ENCODE peak calls at places on chromosomes 16 and 17, in nine cellular contexts. D, C, E, P, T, R, U, F and W are unnamed samples.

GRCh38 chr16:71258371-71258770 is 27.8 kb upstream of the HYDIN start:
- DNase-seq in D (no peak), C (no peak), E (no peak), P (no peak), T (peak; percentile 17), R (no peak), U (peak; percentile 2), F (no peak), W (no peak)

GRCh38 chr16:27242868-27243590 is 25.5 kb downstream of the NSMCE1 start:
- DNase-seq in D (no peak), C (peak; percentile 49), E (peak; percentile 88), P (peak; percentile 96), T (peak; percentile 40), R (no peak), U (no peak), F (peak; percentile 21), W (peak; percentile 63)

GRCh38 chr17:81046770-81047359 is 11.9 kb downstream of the BAIAP2 start:
- DNase-seq in D (no peak), C (no peak), E (no peak), P (no peak), T (no peak), R (no peak), U (no peak), F (no peak), W (no peak)

GRCh38 chr17:9498490-9498889 is 77.1 kb downstream of the STX8 start:
- DNase-seq in D (no peak), C (no peak), E (no peak), P (no peak), T (no peak), R (no peak), U (no peak), F (no peak), W (no peak)

GRCh38 chr16:78675312-78675711 is 575.9 kb downstream of the WWOX start:
- DNase-seq in D (no peak), C (no peak), E (no peak), P (no peak), T (no peak), R (no peak), U (no peak), F (no peak), W (no peak)

GRCh38 chr16:29663020-29663828 is at the start of gene SPN:
- DNase-seq in D (peak; percentile 78), C (no peak), E (no peak), P (no peak), T (no peak), R (peak; percentile 92), U (no peak), F (no peak), W (no peak)

GRCh38 chr16:24776486-24777220 is 47.2 kb downstream of the TNRC6A start:
- DNase-seq in D (no peak), C (no peak), E (peak; percentile 82), P (no peak), T (no peak), R (no peak), U (no peak), F (no peak), W (peak; percentile 8)

GRCh38 chr17:42101513-42102292 is 3.4 kb upstream of the ZNF385C start:
- DNase-seq in D (no peak), C (peak; percentile 91), E (peak; percentile 74), P (peak; percentile 18), T (peak; percentile 88), R (peak; percentile 57), U (peak; percentile 87), F (peak; percentile 40), W (no peak)

GRCh38 chr17:8005357-8005756 is 2.9 kb downstream of the GUCY2D start:
- DNase-seq in D (no peak), C (no peak), E (no peak), P (no peak), T (no peak), R (no peak), U (no peak), F (no peak), W (no peak)

GRCh38 chr16:85709766-85710423 is 21.1 kb upstream of the GINS2 start:
- DNase-seq in D (no peak), C (peak; percentile 53), E (no peak), P (no peak), T (no peak), R (no peak), U (no peak), F (no peak), W (no peak)

GRCh38 chr17:70168979-70169706 is at the start of gene KCNJ2:
- DNase-seq in D (peak; percentile 90), C (peak; percentile 91), E (peak; percentile 63), P (no peak), T (peak; percentile 87), R (peak; percentile 70), U (peak; percentile 91), F (no peak), W (peak; percentile 44)

DNA sequence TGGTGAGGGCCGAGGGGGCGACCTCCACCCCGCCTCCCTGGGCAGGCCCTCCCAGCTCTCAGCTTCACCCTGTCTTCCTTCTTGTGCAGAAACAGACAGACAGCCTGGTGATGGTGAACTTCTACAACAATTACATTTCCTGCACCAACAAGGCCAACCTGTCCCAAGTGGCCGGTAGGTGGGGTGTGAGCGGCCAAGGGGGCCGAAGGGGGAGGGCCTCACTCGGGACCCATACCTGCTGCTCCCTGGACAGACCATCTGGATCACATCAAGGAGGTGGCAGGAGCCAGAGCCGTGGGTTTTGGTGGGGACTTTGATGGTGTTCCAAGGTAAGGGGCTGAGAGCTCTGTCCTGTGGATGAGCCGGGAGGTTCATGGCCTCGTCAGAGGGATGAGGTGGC is 20.1 kb downstream of the CHMP1A start:
- DNase-seq in D (no peak), C (no peak), E (no peak), P (no peak), T (no peak), R (no peak), U (no peak), F (no peak), W (no peak)
- TF ChIP-seq CTCF in D (no peak), C (no peak), E (no peak), P (no peak), T (no peak), R (no peak), U (no peak), F (no peak), W (no peak)

GRCh38 chr17:14487068-14487467 is 186.2 kb downstream of the HS3ST3B1 start:
- DNase-seq in D (no peak), C (no peak), E (no peak), P (no peak), T (no peak), R (no peak), U (no peak), F (no peak), W (no peak)

GRCh38 chr17:14481664-14482063 is 180.8 kb downstream of the HS3ST3B1 start:
- DNase-seq in D (no peak), C (no peak), E (no peak), P (no peak), T (no peak), R (no peak), U (no peak), F (no peak), W (no peak)

DNA sequence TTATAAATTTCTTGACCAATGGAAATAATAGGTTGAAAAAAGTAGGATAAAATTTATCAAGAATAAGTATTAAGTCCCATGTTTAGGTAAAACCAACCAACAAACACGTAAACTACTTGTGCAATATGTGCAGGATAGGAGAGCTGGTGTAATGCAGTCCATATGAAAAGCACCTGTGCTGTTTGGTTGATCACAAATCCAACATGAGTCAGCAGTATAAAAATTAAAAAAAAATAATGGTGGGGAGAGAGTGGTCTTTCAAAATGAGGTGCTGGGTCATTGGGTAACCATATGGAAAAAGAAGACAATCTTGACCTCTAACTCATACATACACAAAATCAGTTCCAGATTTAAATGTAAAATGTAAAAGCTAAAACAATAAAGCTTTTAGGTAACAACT is 181.8 kb downstream of the HS3ST3B1 start:
- DNase-seq in D (no peak), C (no peak), E (no peak), P (no peak), T (no peak), R (no peak), U (no peak), F (no peak), W (no peak)
- TF ChIP-seq CTCF in D (no peak), C (no peak), E (no peak), P (no peak), T (no peak), R (no peak), U (no peak), F (no peak), W (no peak)

DNA sequence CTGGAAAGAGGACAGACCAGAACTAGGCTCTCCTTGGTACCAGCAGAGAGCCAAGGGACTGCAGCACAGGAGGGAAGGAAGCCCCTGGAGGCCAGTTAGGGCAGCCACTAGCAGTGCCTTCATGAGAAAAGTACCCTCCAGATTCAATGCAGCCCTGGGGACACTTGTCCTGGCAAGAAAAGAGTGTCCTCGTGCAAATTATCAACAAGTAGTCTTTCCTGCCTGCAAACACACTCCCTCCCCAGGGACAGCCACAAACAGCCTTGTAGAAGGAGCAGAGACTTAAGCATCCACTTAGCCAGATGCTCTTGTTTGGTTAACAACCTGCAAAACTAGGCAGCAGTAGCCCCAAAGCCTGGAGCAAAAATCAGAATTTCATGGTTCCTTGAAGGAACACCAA is 24.3 kb downstream of the CENPV start:
- DNase-seq in D (no peak), C (no peak), E (no peak), P (no peak), T (no peak), R (no peak), U (peak; percentile 18), F (no peak), W (no peak)
- TF ChIP-seq CTCF in D (no peak), C (no peak), E (peak; percentile 36), P (peak; percentile 24), T (no peak), R (no peak), U (no peak), F (no peak), W (peak; percentile 13)

GRCh38 chr16:4654387-4654901 is 29.8 kb downstream of the MGRN1 start:
- DNase-seq in D (no peak), C (no peak), E (no peak), P (no peak), T (peak; percentile 45), R (no peak), U (no peak), F (no peak), W (no peak)

GRCh38 chr16:4652561-4652960 is 27.9 kb downstream of the MGRN1 start:
- DNase-seq in D (no peak), C (no peak), E (no peak), P (no peak), T (no peak), R (no peak), U (no peak), F (no peak), W (no peak)

GRCh38 chr16:4655801-4656200 is 31.2 kb downstream of the MGRN1 start:
- DNase-seq in D (no peak), C (no peak), E (no peak), P (no peak), T (no peak), R (no peak), U (no peak), F (no peak), W (no peak)

GRCh38 chr16:4654946-4655590 is 30.4 kb downstream of the MGRN1 start:
- DNase-seq in D (no peak), C (no peak), E (no peak), P (no peak), T (no peak), R (no peak), U (no peak), F (no peak), W (no peak)

DNA sequence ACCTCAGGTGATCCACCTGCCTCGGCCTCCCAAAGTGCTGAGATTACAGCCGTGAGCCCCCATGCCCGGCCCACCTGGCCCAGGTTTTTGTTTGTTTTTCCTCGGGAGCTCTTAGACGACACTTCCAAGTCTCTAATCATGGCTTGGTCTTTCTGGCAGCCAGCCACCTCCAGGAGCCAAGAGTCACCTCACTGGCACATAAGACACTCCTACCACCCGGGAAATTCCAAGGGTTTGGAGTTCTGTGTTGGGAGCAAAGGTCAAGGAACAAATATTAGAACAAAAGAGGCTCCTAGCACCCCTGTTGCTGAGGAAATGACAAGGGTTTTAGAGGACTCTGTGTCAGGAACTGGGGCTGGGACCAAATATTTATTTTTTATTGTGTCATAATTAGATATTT is 29.4 kb downstream of the MGRN1 start:
- DNase-seq in D (no peak), C (no peak), E (no peak), P (no peak), T (peak; percentile 38), R (no peak), U (peak; percentile 85), F (no peak), W (no peak)
- TF ChIP-seq CTCF in D (no peak), C (no peak), E (no peak), P (no peak), T (no peak), R (no peak), U (no peak), F (no peak), W (no peak)